ENCODE peak calls at places on chromosomes 6 and 20, in four cellular contexts. Y is GM23338, K is BE2C, V is mucosa of descending colon. W is an unnamed sample. For H3K36me3, the result is how much of the 10 kb centered on the place peaks cover.

GRCh38 chr6:146775227-146775626 is 176.5 kb downstream of the ADGB start:
- DNase-seq in Y (peak), K (no peak), V (no peak), W (no peak)

GRCh38 chr20:44730441-44730840 is 15.2 kb upstream of the KCNK15 start:
- DNase-seq in Y (no peak), K (no peak), V (no peak), W (no peak)

GRCh38 chr6:47034919-47035318 is 7.2 kb downstream of the ADGRF1 start:
- DNase-seq in Y (peak), K (no peak), V (no peak), W (no peak)

GRCh38 chr6:167998206-167998605 is 735 bp downstream of the KIF25 start:
- DNase-seq in Y (no peak), K (no peak), V (no peak), W (no peak)

GRCh38 chr6:42136508-42137191 is 5.8 kb downstream of the C6orf132 start:
- DNase-seq in Y (peak), K (peak), V (no peak), W (no peak)

GRCh38 chr20:42308980-42309524 is 690.9 kb upstream of the CHD6 start:
- DNase-seq in Y (no peak), K (no peak), V (no peak), W (no peak)

GRCh38 chr6:105886812-105887513 is 199.2 kb upstream of the PRDM1 start:
- DNase-seq in Y (no peak), K (no peak), V (no peak), W (no peak)

GRCh38 chr6:158784505-158784904 is 34.7 kb downstream of the EZR start:
- DNase-seq in Y (no peak), K (no peak), V (no peak), W (no peak)

GRCh38 chr6:160767647-160768019 is 65.6 kb downstream of the PLG start:
- DNase-seq in Y (no peak), K (no peak), V (no peak), W (no peak)
- TF ChIP-seq CTCF in Y (no peak), K (no peak), V (no peak), W (no peak)

DNA sequence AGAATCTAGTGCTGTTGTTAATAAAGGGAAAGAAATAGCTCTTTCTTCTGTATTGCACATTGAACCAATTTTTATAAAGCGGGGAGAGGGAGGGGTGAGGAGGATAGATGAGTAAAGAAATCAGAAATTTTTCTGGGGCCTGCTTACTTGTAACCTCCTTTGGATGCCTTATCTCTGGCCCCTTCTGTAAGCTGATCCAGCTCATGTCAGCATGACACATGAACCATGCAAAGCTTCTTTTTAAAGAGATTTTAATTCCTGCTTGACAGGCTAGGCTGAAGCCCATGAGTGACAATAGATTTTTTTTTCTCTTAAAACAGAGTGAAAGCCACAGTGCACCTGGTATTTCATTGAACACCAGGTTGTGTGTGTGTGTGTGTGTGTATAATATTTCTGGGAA is 325.3 kb downstream of the PRL start:
- DNase-seq in Y (no peak), K (no peak), V (no peak), W (no peak)
- H3K4me3 ChIP-seq in Y (no peak), K (no peak), V (no peak), W (no peak)

DNA sequence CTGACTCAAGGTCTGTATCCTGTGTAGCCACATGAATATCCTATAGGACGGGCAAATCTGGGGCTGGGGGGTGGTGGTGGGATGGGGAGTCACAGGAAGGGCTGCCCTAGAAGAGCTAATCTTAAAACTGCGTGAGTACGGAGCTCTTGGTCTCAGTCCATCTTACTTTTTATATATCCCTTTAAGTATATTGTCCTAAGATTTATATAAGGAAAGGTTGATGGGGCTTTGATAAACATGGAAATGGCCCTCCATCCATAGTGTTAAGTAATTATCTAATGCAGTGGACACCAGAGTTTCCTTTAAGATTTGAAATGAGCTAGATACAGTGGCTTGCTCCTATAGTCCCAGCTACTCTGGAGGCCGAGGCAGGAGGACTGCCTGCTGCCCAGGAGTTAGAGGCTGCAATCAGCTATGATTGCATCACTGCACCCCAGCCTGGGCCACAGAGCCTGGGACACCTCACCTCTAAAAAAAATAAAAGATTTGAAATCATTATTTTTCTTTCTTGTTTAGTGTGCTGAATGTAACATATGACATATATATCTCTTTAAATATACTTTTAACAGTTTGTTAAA is 24.2 kb upstream of the DYNLRB1 start:
- DNase-seq in Y (no peak), K (no peak), V (no peak), W (no peak)
- H3K36me3 ChIP-seq in Y (under half), K (half or more), V (under half), W (under half)

GRCh38 chr6:52162940-52163908 is 23.0 kb upstream of the IL17A start:
- DNase-seq in Y (peak), K (no peak), V (peak), W (no peak)
- TF ChIP-seq CTCF in Y (peak), K (peak), V (no peak), W (no peak)

GRCh38 chr6:150600302-150601017 is 775 bp downstream of the PLEKHG1 start:
- DNase-seq in Y (peak), K (peak), V (peak), W (peak)
- H3K4me3 ChIP-seq in Y (peak), K (no peak), V (peak), W (peak)

DNA sequence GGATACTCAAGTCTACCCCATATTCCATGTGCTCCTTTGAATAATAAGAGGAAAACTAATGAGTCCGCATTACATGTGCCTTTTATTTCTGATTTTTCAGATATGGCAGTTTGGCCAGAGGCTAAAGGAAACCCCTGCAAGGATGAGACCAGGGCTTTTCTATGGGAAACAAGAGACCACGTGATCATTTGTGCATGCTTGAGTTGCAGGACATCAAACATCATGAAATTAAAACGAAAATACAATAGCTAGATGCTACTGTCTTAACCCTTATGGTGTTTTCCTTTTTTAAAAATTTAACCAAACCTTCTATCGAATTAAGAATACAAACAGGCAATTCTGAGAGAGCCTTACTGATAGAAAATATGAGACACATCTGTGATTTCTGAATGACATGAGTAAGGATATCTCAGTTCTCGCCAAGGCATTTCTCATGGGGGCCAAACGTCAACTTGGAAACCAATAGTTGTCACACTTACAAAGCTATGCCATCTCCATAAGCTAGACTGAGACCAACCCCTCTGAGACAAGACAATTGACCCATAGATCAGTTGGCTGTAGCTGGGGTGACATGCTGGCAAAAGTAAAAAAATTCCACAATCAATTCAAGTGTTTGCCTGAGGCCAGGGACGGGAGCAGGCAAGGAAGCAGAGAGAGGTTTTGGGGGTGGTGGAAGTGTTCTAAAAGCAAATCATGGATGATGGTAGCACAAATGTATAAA is 52.8 kb downstream of the RIPOR2 start:
- DNase-seq in Y (no peak), K (no peak), V (no peak), W (no peak)
- H3K36me3 ChIP-seq in Y (under half), K (under half), V (under half), W (under half)

W was measured in ovary.